ENCODE peak calls at places on chromosomes 2 and 18, in eight cellular contexts. I is esophagus squamous epithelium, A is uterus, L is psoas muscle, Y is lung, D is astrocyte, W is adrenal gland, C is A673. T is an unnamed sample.

GRCh38 chr2:185628985-185629384 is 109.6 kb upstream of the FSIP2 start:
- DNase-seq in W (no peak), L (no peak), D (no peak), I (no peak), C (peak; percentile 38), A (no peak), Y (no peak), T (no peak)

GRCh38 chr2:122186761-122187222 is 431.3 kb downstream of the TSN start:
- DNase-seq in L (no peak), C (no peak), W (no peak), Y (no peak), D (no peak), A (no peak), I (no peak), T (no peak)

GRCh38 chr2:233112261-233113113 is 52.3 kb downstream of the INPP5D start:
- DNase-seq in W (no peak), Y (no peak), L (no peak), D (no peak), A (no peak), C (no peak), I (no peak), T (no peak)

GRCh38 chr2:158191076-158191566 is 89.4 kb downstream of the UPP2 start:
- DNase-seq in L (no peak), I (no peak), W (no peak), Y (no peak), D (peak; percentile 39), C (no peak), A (no peak), T (no peak)

GRCh38 chr2:198991431-198991830 is 466.3 kb downstream of the SATB2 start:
- DNase-seq in D (no peak), I (no peak), W (no peak), L (no peak), C (no peak), Y (no peak), A (no peak), T (no peak)

GRCh38 chr2:20488136-20488705 is 41.3 kb downstream of the RHOB start:
- DNase-seq in I (no peak), A (peak; percentile 17), C (no peak), W (no peak), Y (no peak), D (peak; percentile 37), L (no peak), T (no peak)

GRCh38 chr2:111028720-111029119 is 92.0 kb upstream of the BCL2L11 start:
- DNase-seq in Y (no peak), I (no peak), A (no peak), W (no peak), L (no peak), C (peak; percentile 6), D (no peak), T (no peak)

GRCh38 chr2:29310665-29311348 is 195.6 kb downstream of the CLIP4 start:
- DNase-seq in I (no peak), L (no peak), Y (no peak), W (no peak), A (no peak), C (no peak), D (no peak), T (no peak)

GRCh38 chr18:57023483-57023882 is 123.4 kb upstream of the BOD1L2 start:
- DNase-seq in Y (no peak), L (no peak), C (peak; percentile 61), A (no peak), D (no peak), W (no peak), I (no peak), T (no peak)

GRCh38 chr2:197674060-197674459 is 1.3 kb downstream of the RFTN2 start:
- DNase-seq in Y (no peak), D (no peak), C (no peak), W (no peak), A (no peak), I (no peak), L (no peak), T (no peak)

GRCh38 chr18:26464128-26465011 is 84.0 kb downstream of the KCTD1 start:
- DNase-seq in D (no peak), W (no peak), Y (no peak), L (no peak), A (no peak), C (no peak), I (no peak), T (no peak)

GRCh38 chr2:235774153-235774552 is 280.3 kb downstream of the AGAP1 start:
- DNase-seq in A (no peak), D (no peak), I (no peak), L (no peak), Y (no peak), C (no peak), W (no peak), T (no peak)

GRCh38 chr18:29749699-29750098 is 1292.8 kb downstream of the DSC3 start:
- DNase-seq in L (no peak), A (no peak), D (peak; percentile 28), I (no peak), Y (no peak), C (no peak), W (no peak), T (no peak)

GRCh38 chr2:113298176-113298575 is 19.5 kb upstream of the PAX8 start:
- DNase-seq in I (no peak), A (no peak), Y (no peak), D (no peak), L (no peak), C (no peak), W (no peak), T (no peak)

GRCh38 chr2:180905002-180905401 is 75.4 kb upstream of the UBE2E3 start:
- DNase-seq in D (no peak), C (no peak), A (no peak), W (no peak), I (no peak), Y (no peak), L (no peak), T (no peak)

GRCh38 chr2:232568161-232568560 is 17.7 kb downstream of the EIF4E2 start:
- DNase-seq in C (peak; percentile 24), I (no peak), Y (no peak), L (no peak), D (peak; percentile 81), A (no peak), W (peak; percentile 40), T (no peak)

GRCh38 chr2:130327703-130328527 is 14.8 kb upstream of the IMP4 start:
- DNase-seq in D (peak; percentile 76), W (no peak), A (no peak), L (no peak), C (no peak), Y (no peak), I (no peak), T (no peak)

GRCh38 chr18:7945882-7946281 is 378.8 kb downstream of the PTPRM start:
- DNase-seq in L (no peak), D (peak; percentile 92), I (no peak), Y (no peak), A (peak; percentile 27), C (no peak), W (peak; percentile 43), T (no peak)

GRCh38 chr18:6743988-6744387 is 14.5 kb downstream of the ARHGAP28 start:
- DNase-seq in Y (no peak), I (no peak), D (no peak), A (no peak), C (no peak), L (no peak), W (no peak), T (no peak)

GRCh38 chr2:85987266-85988178 is 98.7 kb upstream of the ST3GAL5 start:
- DNase-seq in L (no peak), W (peak; percentile 56), C (no peak), A (peak; percentile 72), I (no peak), D (no peak), Y (peak; percentile 26), T (no peak)

GRCh38 chr2:156687715-156688114 is 251.5 kb downstream of the GPD2 start:
- DNase-seq in D (no peak), C (no peak), A (no peak), L (peak; percentile 16), Y (no peak), I (no peak), W (peak; percentile 13), T (no peak)

GRCh38 chr2:20097889-20098714 is 46.7 kb upstream of the LAPTM4A start:
- DNase-seq in I (peak; percentile 18), D (peak; percentile 67), C (peak; percentile 91), L (peak; percentile 80), Y (peak; percentile 84), A (peak; percentile 76), W (peak; percentile 75), T (peak; percentile 84)

GRCh38 chr2:182593394-182593707 is 122.7 kb upstream of the DNAJC10 start:
- DNase-seq in I (no peak), L (no peak), A (no peak), D (peak; percentile 83), W (no peak), C (peak; percentile 96), Y (no peak), T (no peak)

GRCh38 chr2:40095003-40095402 is 315.9 kb upstream of the THUMPD2 start:
- DNase-seq in L (no peak), I (no peak), D (peak; percentile 84), Y (no peak), C (peak; percentile 27), A (no peak), W (no peak), T (no peak)

GRCh38 chr2:129050116-129050515 is 731.4 kb upstream of the HS6ST1 start:
- DNase-seq in C (no peak), L (no peak), A (no peak), W (no peak), D (no peak), I (no peak), Y (no peak), T (no peak)

GRCh38 chr2:9076210-9076609 is 72.7 kb upstream of the MBOAT2 start:
- DNase-seq in I (no peak), C (no peak), Y (no peak), L (no peak), W (peak; percentile 48), D (peak; percentile 23), A (no peak), T (no peak)
- H3K27ac ChIP-seq in I (peak overlapping the region; percentile 60), C (no peak overlapping the region), Y (no peak overlapping the region), L (no peak overlapping the region), W (no peak overlapping the region), D (no peak overlapping the region), A (no peak overlapping the region), T (no peak overlapping the region)

GRCh38 chr2:44927979-44928659 is 13.4 kb upstream of the SIX3 start:
- DNase-seq in L (no peak), A (no peak), Y (no peak), W (no peak), I (no peak), C (no peak), D (no peak), T (no peak)
- TF ChIP-seq CTCF in L (no peak), A (no peak), Y (no peak), W (no peak), I (no peak), C (no peak), D (no peak), T (no peak)

GRCh38 chr2:37774976-37775907 is 103.8 kb upstream of the CDC42EP3 start:
- DNase-seq in I (no peak), L (no peak), Y (no peak), C (no peak), D (no peak), A (no peak), W (no peak), T (no peak)
- H3K4me1 ChIP-seq in I (peaks cover 17% of the 10 kb centered on the region), L (peaks cover 14% of the 10 kb centered on the region), Y (peaks cover 4% of the 10 kb centered on the region), C (peaks cover 11% of the 10 kb centered on the region), D (peaks cover 60% of the 10 kb centered on the region), A (peaks cover 22% of the 10 kb centered on the region), W (no peaks in the 10 kb centered on the region), T (peaks cover 25% of the 10 kb centered on the region)

DNA sequence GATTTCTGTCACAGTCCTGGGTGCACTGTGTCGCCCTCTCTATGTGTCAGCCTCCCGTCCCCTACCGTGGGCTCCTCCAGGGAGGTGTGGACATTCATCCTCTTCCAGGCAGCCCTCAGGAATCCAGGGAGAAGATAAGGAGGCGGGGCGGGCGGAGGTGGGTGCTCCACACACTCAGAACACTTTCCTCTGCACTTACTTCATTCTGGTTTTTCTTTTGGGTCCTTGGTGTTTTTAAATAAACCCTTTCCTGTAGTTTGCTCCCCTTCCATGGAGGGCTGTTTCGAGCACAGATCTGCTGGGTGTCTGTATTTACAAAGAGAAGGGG is 183.9 kb downstream of the FAM210A start:
- DNase-seq in I (no peak), L (no peak), W (no peak), D (no peak), Y (no peak), C (no peak), A (no peak), T (no peak)
- H3K27ac ChIP-seq in I (no peak overlapping the region), L (no peak overlapping the region), W (no peak overlapping the region), D (no peak overlapping the region), Y (no peak overlapping the region), C (no peak overlapping the region), A (peak overlapping the region; percentile 62), T (no peak overlapping the region)

T was measured in tibial nerve.